ENCODE peak calls at places on chromosome 22, in seven cellular contexts. K is lower leg skin, L is PC-9, C is OCI-LY7, J is pancreas, O is left ventricle myocardium inferior, B is IMR-90. G is an unnamed sample.

GRCh38 chr22:43467171-43467570 is 55.4 kb downstream of the MPPED1 start:
- DNase-seq in K (no peak), L (no peak), C (no peak), J (no peak), B (no peak), O (no peak), G (no peak)

GRCh38 chr22:32533265-32534068 is 58.9 kb downstream of the FBXO7 start:
- DNase-seq in K (no peak), J (no peak), B (peak; percentile 54), L (no peak), C (no peak), O (no peak), G (no peak)

GRCh38 chr22:37242395-37242918 is 1.6 kb downstream of the RAC2 start:
- DNase-seq in J (no peak), O (peak; percentile 55), C (peak; percentile 89), K (peak; percentile 92), B (peak; percentile 38), L (peak; percentile 49), G (peak; percentile 95)

GRCh38 chr22:38172489-38173155 is 9.0 kb downstream of the PLA2G6 start:
- DNase-seq in K (peak; percentile 94), B (peak; percentile 65), C (no peak), L (peak; percentile 41), O (peak; percentile 76), J (peak; percentile 81), G (no peak)

GRCh38 chr22:41217553-41218157 is 12.5 kb downstream of the L3MBTL2 start:
- DNase-seq in K (peak; percentile 87), L (no peak), C (peak; percentile 48), B (peak; percentile 92), O (peak; percentile 80), J (no peak), G (peak; percentile 68)

GRCh38 chr22:28883917-28884753 is 763 bp downstream of the ZNRF3 start:
- DNase-seq in L (peak; percentile 19), K (peak; percentile 86), B (peak; percentile 44), O (peak; percentile 37), C (peak; percentile 59), J (peak; percentile 76), G (peak; percentile 38)

GRCh38 chr22:28115426-28115825 is 196.4 kb upstream of the PITPNB start:
- DNase-seq in J (no peak), O (no peak), L (no peak), K (no peak), C (no peak), B (no peak), G (no peak)

GRCh38 chr22:25048659-25049657 is 96.4 kb downstream of the KIAA1671 start:
- DNase-seq in K (peak; percentile 92), J (peak; percentile 84), C (peak; percentile 67), L (peak; percentile 48), O (peak; percentile 66), B (peak; percentile 23), G (peak; percentile 69)

GRCh38 chr22:41619979-41620645 is 731 bp downstream of the DESI1 start:
- DNase-seq in O (peak; percentile 36), J (peak; percentile 73), B (no peak), C (peak; percentile 67), K (peak; percentile 91), L (peak; percentile 46), G (peak; percentile 53)

GRCh38 chr22:23533328-23533762 is 46.7 kb downstream of the IGLL1 start:
- DNase-seq in K (no peak), L (no peak), B (peak; percentile 10), O (no peak), C (peak; percentile 70), J (peak; percentile 63), G (no peak)

GRCh38 chr22:29072193-29072978 is 449 bp upstream of the KREMEN1 start:
- DNase-seq in O (peak; percentile 90), J (peak; percentile 97), L (peak; percentile 95), C (peak; percentile 72), K (peak; percentile 97), B (peak; percentile 42), G (peak; percentile 86)

GRCh38 chr22:33883561-33883960 is 36.7 kb downstream of the LARGE1 start:
- DNase-seq in L (peak; percentile 69), C (no peak), J (no peak), B (no peak), K (no peak), O (no peak), G (peak; percentile 70)

GRCh38 chr22:24011735-24012068 is 598 bp downstream of the CABIN1 start:
- DNase-seq in B (no peak), L (no peak), J (peak; percentile 66), K (no peak), O (no peak), C (no peak), G (no peak)

GRCh38 chr22:25748704-25749103 is 6.7 kb downstream of the MYO18B start:
- DNase-seq in J (no peak), C (no peak), O (no peak), L (no peak), K (no peak), B (no peak), G (no peak)

GRCh38 chr22:47169801-47170140 is 407.3 kb downstream of the TBC1D22A start:
- DNase-seq in O (no peak), B (no peak), K (peak; percentile 66), L (no peak), C (no peak), J (peak; percentile 36), G (no peak)

GRCh38 chr22:47167056-47167455 is 404.6 kb downstream of the TBC1D22A start:
- DNase-seq in K (peak; percentile 61), L (no peak), C (no peak), J (peak; percentile 17), O (no peak), B (no peak), G (no peak)

GRCh38 chr22:47168900-47169800 is 406.7 kb downstream of the TBC1D22A start:
- DNase-seq in O (no peak), K (peak; percentile 72), J (peak; percentile 57), C (no peak), B (peak; percentile 8), L (no peak), G (no peak)

GRCh38 chr22:47166446-47167016 is 404.1 kb downstream of the TBC1D22A start:
- DNase-seq in K (peak; percentile 59), O (no peak), L (no peak), C (no peak), J (peak; percentile 39), B (no peak), G (no peak)

GRCh38 chr22:47168441-47168840 is 406.0 kb downstream of the TBC1D22A start:
- DNase-seq in C (no peak), L (no peak), O (no peak), J (no peak), B (no peak), K (peak; percentile 59), G (no peak)
- TF ChIP-seq CTCF in C (no peak), L (no peak), O (no peak), J (no peak), B (no peak), K (no peak), G (no peak)

DNA sequence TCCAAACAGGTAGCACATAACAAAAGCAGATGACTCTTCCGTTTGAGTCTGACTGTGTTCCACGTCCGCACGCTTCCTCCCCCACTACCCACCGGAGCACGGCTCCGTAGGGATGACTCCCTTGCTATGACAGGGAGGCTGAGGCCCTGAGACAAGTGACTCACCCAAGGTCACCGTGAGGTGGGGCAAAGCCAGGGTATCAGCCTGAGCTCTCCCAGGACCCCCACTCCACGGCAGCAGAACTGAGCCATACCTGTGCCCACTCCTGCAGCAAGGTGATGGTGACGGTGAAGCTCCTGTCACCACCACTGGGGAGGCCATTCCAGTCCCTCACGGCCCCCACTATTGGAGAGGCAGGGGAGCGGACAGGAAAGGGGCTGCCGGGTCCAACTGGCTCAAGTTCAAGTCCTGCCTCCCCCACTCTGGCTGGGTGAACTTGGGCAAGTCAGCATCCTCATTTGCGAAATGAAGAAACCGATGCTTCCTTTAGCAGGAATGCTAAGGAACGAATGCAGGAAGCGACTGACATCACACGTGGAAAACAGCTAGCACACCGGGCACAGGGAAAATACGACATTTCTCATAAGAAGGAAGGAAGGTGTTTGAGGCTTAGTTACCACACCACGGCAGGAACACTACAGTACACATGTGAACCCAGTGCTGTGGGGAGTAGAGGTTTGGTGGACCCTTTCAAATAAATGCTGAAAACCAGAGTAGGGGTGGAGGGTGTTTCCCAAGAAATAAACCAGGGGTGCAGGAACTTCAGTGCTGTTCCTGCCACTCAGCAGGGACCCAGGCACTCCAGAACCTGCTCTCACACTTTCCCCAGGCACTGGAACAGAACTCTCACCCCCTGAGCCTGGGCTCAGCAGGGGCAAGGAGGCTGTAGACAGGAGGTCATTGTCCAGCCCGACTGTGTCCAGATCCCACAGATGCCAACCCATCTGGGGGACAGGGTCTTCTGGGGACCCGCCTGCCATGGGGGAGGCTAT is 32.4 kb upstream of the CBX7 start:
- DNase-seq in J (peak; percentile 52), B (no peak), C (no peak), O (no peak), L (no peak), K (peak; percentile 76), G (no peak)
- H3K4me3 ChIP-seq in J (no peak overlapping the region), B (no peak overlapping the region), C (no peak overlapping the region), O (no peak overlapping the region), L (no peak overlapping the region), K (no peak overlapping the region), G (no peak overlapping the region)

GRCh38 chr22:22463855-22464540 is 44.5 kb downstream of the ZNF280B start:
- DNase-seq in O (no peak), C (peak; percentile 84), L (peak; percentile 33), B (peak; percentile 57), K (no peak), J (no peak), G (peak; percentile 57)

GRCh38 chr22:22461111-22461510 is 47.4 kb downstream of the ZNF280B start:
- DNase-seq in C (no peak), O (no peak), K (no peak), B (no peak), J (no peak), L (no peak), G (no peak)

GRCh38 chr22:22461583-22461982 is 47.0 kb downstream of the ZNF280B start:
- DNase-seq in J (no peak), L (no peak), K (no peak), B (no peak), O (no peak), C (no peak), G (no peak)

GRCh38 chr22:22464541-22465054 is 43.9 kb downstream of the ZNF280B start:
- DNase-seq in C (no peak), B (no peak), K (no peak), O (no peak), J (no peak), L (no peak), G (no peak)

DNA sequence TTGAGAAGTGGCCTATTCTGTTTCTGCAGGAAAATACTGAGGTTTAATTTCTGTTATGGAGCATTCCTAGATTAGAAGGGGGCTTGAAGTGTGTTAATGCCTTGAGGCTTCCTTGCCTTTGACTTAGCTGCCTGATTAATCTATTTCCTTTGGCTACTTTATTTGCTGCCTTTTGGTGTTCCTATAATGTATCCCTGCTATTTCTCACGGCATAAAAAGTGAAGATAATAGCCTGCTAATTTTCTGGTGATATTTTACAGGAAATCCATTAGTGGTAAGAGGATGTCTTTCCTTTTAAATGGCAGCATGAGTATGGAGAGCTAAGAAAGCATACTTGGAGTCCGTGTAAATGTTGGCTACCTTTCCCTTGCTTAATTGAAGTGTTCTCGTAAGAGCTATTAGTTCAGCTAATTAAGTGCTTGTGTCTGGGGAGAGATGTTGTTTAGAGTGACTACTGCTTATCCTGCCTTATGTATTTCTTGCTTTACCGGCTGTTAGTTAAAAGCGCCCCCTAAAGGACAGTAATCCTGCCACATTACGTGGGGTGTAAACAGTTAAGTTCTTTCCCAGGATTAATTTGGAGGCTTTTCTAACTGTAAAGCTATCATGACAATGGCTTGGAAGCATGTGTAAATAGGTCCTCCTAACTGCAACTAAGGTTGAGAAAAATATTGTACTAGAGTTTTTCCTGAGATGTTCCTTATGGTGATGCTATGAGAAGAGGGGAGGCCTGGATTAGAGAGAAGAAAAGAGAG is 45.6 kb downstream of the ZNF280B start:
- DNase-seq in K (no peak), B (no peak), J (no peak), L (no peak), O (no peak), C (peak; percentile 50), G (peak; percentile 3)
- TF ChIP-seq CTCF in K (no peak), B (peak; percentile 23), J (no peak), L (no peak), O (no peak), C (peak; percentile 89), G (no peak)

GRCh38 chr22:20424937-20425587 is 12.6 kb downstream of the SCARF2 start:
- DNase-seq in J (peak; percentile 58), K (no peak), L (no peak), O (peak; percentile 49), B (no peak), C (no peak), G (no peak)
- H3K4me3 ChIP-seq in J (no peak overlapping the region), K (no peak overlapping the region), L (no peak overlapping the region), O (peak overlapping the region; percentile 53), B (no peak overlapping the region), C (no peak overlapping the region), G (no peak overlapping the region)

G was measured in GM12865.